ENCODE peak calls at places on chromosomes 13 and 19, in four cellular contexts. S is HCT116, Q is HepG2, M is NT2/D1. P is an unnamed sample.

GRCh38 chr19:46374526-46375475 is 27.9 kb downstream of the PPP5C start:
- DNase-seq in S (no peak), Q (no peak), M (no peak), P (no peak)

GRCh38 chr19:406999-407491 is 1.9 kb downstream of the C2CD4C start:
- DNase-seq in S (no peak), Q (no peak), M (no peak), P (no peak)

GRCh38 chr13:22517544-22517943 is 663.2 kb upstream of the SGCG start:
- DNase-seq in S (no peak), Q (no peak), M (peak; percentile 42), P (no peak)

GRCh38 chr19:34589730-34590129 is 87.2 kb downstream of the SCGB2B2 start:
- DNase-seq in S (no peak), Q (no peak), M (no peak), P (no peak)

GRCh38 chr13:20997301-20998061 is 63.9 kb downstream of the LATS2 start:
- DNase-seq in S (no peak), Q (no peak), M (peak; percentile 35), P (peak; percentile 19)

GRCh38 chr13:78636493-78636892 is 22.5 kb downstream of the OBI1 start:
- DNase-seq in S (no peak), Q (no peak), M (no peak), P (no peak)

GRCh38 chr13:51729853-51730553 is 74.0 kb downstream of the DHRS12 start:
- DNase-seq in S (no peak), Q (peak; percentile 70), M (no peak), P (no peak)

GRCh38 chr13:23383151-23383550 is 50.4 kb downstream of the SACS start:
- DNase-seq in S (no peak), Q (no peak), M (no peak), P (no peak)

GRCh38 chr19:45772130-45772880 is 3.3 kb upstream of the SIX5 start:
- DNase-seq in S (no peak), Q (no peak), M (no peak), P (no peak)

GRCh38 chr19:7679017-7679720 is 1.5 kb upstream of the TRAPPC5 start:
- DNase-seq in S (no peak), Q (peak; percentile 36), M (no peak), P (no peak)

GRCh38 chr13:20921572-20921971 is 19.0 kb upstream of the XPO4 start:
- DNase-seq in S (no peak), Q (peak; percentile 78), M (no peak), P (no peak)

DNA sequence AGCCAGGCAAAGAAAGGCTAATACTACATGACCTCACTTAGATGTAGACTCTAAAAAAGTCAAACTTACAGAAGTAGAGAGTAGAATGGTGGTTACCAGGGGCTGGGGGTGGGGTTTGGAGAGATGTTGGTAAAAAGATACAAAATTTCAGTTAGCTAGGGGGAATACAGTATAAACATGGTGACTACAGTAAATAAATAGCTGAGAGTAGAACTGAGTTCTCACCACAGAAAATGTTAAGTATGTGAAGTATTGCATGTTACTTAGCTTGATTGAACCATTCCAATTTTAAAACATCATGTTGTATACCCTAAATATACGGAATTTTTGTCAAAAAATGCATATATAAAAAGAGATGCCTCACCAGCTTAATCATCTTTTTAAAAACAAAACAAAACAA is 67.5 kb upstream of the DOCK9 start:
- DNase-seq in S (no peak), Q (no peak), M (no peak), P (no peak)
- TF ChIP-seq ZNF274 in S (no peak), Q (no peak), M (no peak), P (no peak)

GRCh38 chr19:4061178-4061682 is 5.5 kb downstream of the ZBTB7A start:
- DNase-seq in S (no peak), Q (peak; percentile 65), M (no peak), P (no peak)
- TF ChIP-seq ZNF274 in S (no peak), Q (no peak), M (no peak), P (no peak)

DNA sequence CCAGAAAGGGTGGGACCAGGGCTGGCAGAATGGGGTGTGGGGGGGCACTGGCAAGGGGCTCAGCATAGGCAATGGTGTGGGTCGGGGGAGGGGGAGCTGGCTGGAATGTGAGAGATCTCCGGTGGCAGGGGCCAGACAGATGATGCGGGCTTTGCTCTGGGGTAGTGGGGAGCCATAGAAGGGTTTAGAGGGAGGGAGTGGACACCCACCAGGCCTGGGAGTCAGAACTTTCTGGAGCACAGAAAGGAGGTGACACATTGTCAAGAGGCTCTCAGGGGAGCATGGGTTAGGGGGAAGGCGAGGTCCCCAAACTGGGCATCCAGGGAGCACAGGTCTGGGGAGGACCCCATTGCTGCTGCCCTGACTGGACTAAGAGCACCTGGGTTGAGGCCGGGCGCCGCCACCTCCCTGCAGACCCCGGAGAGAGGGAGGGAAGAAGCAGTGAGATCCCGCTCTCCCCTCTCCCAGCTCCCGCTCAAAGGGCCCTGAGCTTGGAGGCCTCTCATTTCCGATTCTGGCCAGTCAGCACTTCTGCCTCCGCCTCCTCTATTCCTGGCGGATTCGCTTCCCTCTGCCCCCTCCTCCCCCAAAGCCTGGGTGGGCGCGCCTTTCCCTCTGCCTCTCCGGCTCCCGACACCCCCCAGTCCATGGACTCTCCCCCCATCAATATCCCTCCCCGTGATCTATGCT is 21.6 kb downstream of the SMIM24 start:
- DNase-seq in S (no peak), Q (no peak), M (peak; percentile 69), P (no peak)
- TF ChIP-seq ZNF274 in S (no peak), Q (no peak), M (no peak), P (no peak)

GRCh38 chr19:38528213-38528755 is 89.5 kb downstream of the MAP4K1 start:
- DNase-seq in S (no peak), Q (no peak), M (no peak), P (no peak)
- TF ChIP-seq ZNF274 in S (no peak), Q (no peak), M (no peak), P (no peak)

DNA sequence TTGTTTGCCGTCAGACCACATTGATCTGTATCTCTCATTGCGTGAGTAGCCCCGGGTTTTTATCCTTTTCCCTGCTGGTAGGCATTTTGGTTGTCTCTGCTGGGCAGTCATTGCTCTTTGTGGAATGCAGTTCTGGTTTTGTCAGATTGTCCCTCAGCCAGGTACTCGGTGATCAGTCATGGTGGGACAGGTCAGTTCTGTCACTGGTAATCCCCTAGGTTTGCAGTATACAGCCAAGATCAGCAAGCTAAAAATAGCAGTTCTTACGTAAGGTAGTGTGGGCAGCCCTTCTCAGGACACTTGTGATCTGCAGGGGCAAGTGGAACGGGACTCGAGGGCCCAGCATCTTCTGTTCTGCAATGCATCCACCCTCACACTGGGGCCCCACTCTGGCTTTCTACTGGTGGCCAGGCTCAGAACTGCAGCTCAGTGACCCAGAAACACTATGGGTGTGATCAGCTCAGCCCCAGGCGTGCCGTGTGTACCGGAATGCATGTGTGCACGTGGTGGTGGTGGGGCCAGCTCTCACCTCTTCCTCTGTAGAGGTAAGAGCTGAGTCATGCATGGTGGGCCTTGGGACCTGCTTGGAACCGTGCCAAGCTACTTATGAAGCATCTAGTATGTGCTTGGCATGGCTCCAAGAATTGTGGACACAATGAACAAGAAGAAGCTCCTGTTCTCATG is 6.3 kb downstream of the PLEKHF1 start:
- DNase-seq in S (no peak), Q (peak; percentile 76), M (no peak), P (no peak)
- TF ChIP-seq ZNF274 in S (no peak), Q (no peak), M (no peak), P (no peak)

GRCh38 chr19:39672473-39672872 is 16.8 kb downstream of the LGALS16 start:
- DNase-seq in S (no peak), Q (no peak), M (no peak), P (no peak)

GRCh38 chr19:39670998-39671397 is 15.3 kb downstream of the LGALS16 start:
- DNase-seq in S (no peak), Q (no peak), M (no peak), P (no peak)

GRCh38 chr19:39676004-39676403 is 20.3 kb downstream of the LGALS16 start:
- DNase-seq in S (no peak), Q (no peak), M (no peak), P (no peak)

GRCh38 chr19:39671739-39672363 is 16.1 kb downstream of the LGALS16 start:
- DNase-seq in S (peak; percentile 66), Q (peak; percentile 60), M (peak; percentile 27), P (peak; percentile 50)
- TF ChIP-seq ZNF274 in S (no peak), Q (no peak), M (no peak), P (no peak)

DNA sequence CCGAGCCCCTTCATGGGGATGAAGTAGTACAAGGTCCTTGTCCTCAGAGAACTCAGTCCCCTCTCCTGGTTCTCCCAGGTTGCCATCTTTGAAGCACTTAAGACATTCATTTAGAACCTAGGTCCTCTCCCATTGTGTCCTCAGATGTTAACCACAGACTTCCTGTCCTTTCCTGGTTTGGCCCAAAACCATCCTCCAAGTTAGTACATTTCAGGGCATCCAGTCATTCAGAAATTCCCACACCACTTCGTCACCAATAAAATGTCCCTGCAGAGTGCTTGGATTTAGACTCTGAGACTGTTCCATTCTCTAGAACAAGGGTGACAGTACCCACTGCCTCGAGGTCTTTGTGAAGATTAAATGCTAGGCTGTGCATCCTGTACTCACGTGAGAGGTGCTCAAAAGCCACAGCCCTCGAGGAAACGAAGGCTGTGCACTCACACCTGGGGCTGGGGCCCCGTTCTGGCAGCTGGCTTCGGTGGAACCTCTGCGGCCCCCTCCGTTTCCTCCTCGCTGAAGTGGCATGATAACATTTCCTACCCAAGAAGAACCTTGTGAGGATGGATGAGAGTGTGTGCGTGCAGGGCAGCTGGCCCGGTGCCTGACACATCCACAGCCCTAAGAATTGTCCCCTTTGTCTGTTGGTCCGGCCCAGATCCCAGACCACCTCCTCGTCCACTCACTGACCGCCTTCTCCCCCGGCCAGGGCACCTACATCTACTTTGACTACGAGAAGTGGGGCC is 4.7 kb downstream of the LENG1 start:
- DNase-seq in S (no peak), Q (no peak), M (no peak), P (no peak)
- TF ChIP-seq ZNF274 in S (no peak), Q (no peak), M (no peak), P (no peak)

GRCh38 chr13:44218501-44219240 is 155.0 kb upstream of the SERP2 start:
- DNase-seq in S (no peak), Q (no peak), M (no peak), P (no peak)
- TF ChIP-seq ZNF274 in S (no peak), Q (no peak), M (no peak), P (no peak)

GRCh38 chr13:27465611-27466010 is 15.2 kb upstream of the MTIF3 start:
- DNase-seq in S (no peak), Q (no peak), M (no peak), P (no peak)
- TF ChIP-seq ZNF274 in S (no peak), Q (no peak), M (no peak), P (no peak)